ENCODE peak calls at places on chromosomes 2 and 18, in ten cellular contexts. One of them, this sample, is unnamed.

GRCh38 chr18:12361770-12362378 is 15.2 kb downstream of the AFG3L2 start:
- DNase-seq in CD8-positive, alpha-beta T cell: no peak
- DNase-seq in neural progenitor cell: no peak
- DNase-seq in fibroblast of pulmonary artery: no peak
- DNase-seq in esophagus squamous epithelium: no peak
- DNase-seq in heart right ventricle: peak; percentile 69
- DNase-seq in transverse colon: no peak
- DNase-seq in right cardiac atrium: peak; percentile 76
- DNase-seq in HFF-Myc: no peak
- DNase-seq in GM23248: peak; percentile 15
- DNase-seq in this sample: no peak

GRCh38 chr2:241811209-241811951 is 2.4 kb downstream of the NEU4 start:
- DNase-seq in CD8-positive, alpha-beta T cell: no peak
- DNase-seq in neural progenitor cell: no peak
- DNase-seq in fibroblast of pulmonary artery: no peak
- DNase-seq in esophagus squamous epithelium: no peak
- DNase-seq in heart right ventricle: peak; percentile 82
- DNase-seq in transverse colon: no peak
- DNase-seq in right cardiac atrium: peak; percentile 89
- DNase-seq in HFF-Myc: no peak
- DNase-seq in GM23248: no peak
- DNase-seq in this sample: no peak

GRCh38 chr2:26454561-26455001 is 23.3 kb downstream of the OTOF start:
- DNase-seq in CD8-positive, alpha-beta T cell: no peak
- DNase-seq in neural progenitor cell: no peak
- DNase-seq in fibroblast of pulmonary artery: no peak
- DNase-seq in esophagus squamous epithelium: no peak
- DNase-seq in heart right ventricle: no peak
- DNase-seq in transverse colon: no peak
- DNase-seq in right cardiac atrium: peak; percentile 44
- DNase-seq in HFF-Myc: no peak
- DNase-seq in GM23248: no peak
- DNase-seq in this sample: no peak

GRCh38 chr2:16093639-16094447 is 153.5 kb downstream of the MYCN start:
- DNase-seq in CD8-positive, alpha-beta T cell: no peak
- DNase-seq in neural progenitor cell: no peak
- DNase-seq in fibroblast of pulmonary artery: no peak
- DNase-seq in esophagus squamous epithelium: no peak
- DNase-seq in heart right ventricle: no peak
- DNase-seq in transverse colon: peak; percentile 50
- DNase-seq in right cardiac atrium: no peak
- DNase-seq in HFF-Myc: no peak
- DNase-seq in GM23248: no peak
- DNase-seq in this sample: no peak

GRCh38 chr2:71859211-71859847 is 288.3 kb downstream of the CYP26B1 start:
- DNase-seq in CD8-positive, alpha-beta T cell: no peak
- DNase-seq in neural progenitor cell: no peak
- DNase-seq in fibroblast of pulmonary artery: no peak
- DNase-seq in esophagus squamous epithelium: no peak
- DNase-seq in heart right ventricle: no peak
- DNase-seq in transverse colon: no peak
- DNase-seq in right cardiac atrium: no peak
- DNase-seq in HFF-Myc: no peak
- DNase-seq in GM23248: no peak
- DNase-seq in this sample: no peak

GRCh38 chr18:40867452-40867851 is 1087.6 kb upstream of the PIK3C3 start:
- DNase-seq in CD8-positive, alpha-beta T cell: no peak
- DNase-seq in neural progenitor cell: no peak
- DNase-seq in fibroblast of pulmonary artery: peak; percentile 90
- DNase-seq in esophagus squamous epithelium: no peak
- DNase-seq in heart right ventricle: no peak
- DNase-seq in transverse colon: no peak
- DNase-seq in right cardiac atrium: no peak
- DNase-seq in HFF-Myc: peak; percentile 12
- DNase-seq in GM23248: peak; percentile 91
- DNase-seq in this sample: peak; percentile 93

GRCh38 chr2:25639131-25639530 is 34.2 kb downstream of the DTNB start:
- DNase-seq in CD8-positive, alpha-beta T cell: no peak
- DNase-seq in neural progenitor cell: no peak
- DNase-seq in fibroblast of pulmonary artery: no peak
- DNase-seq in esophagus squamous epithelium: no peak
- DNase-seq in heart right ventricle: no peak
- DNase-seq in transverse colon: no peak
- DNase-seq in right cardiac atrium: no peak
- DNase-seq in HFF-Myc: no peak
- DNase-seq in GM23248: no peak
- DNase-seq in this sample: no peak

GRCh38 chr2:19651466-19651865 is 250.3 kb downstream of the TTC32 start:
- DNase-seq in CD8-positive, alpha-beta T cell: no peak
- DNase-seq in neural progenitor cell: no peak
- DNase-seq in fibroblast of pulmonary artery: no peak
- DNase-seq in esophagus squamous epithelium: no peak
- DNase-seq in heart right ventricle: no peak
- DNase-seq in transverse colon: no peak
- DNase-seq in right cardiac atrium: no peak
- DNase-seq in HFF-Myc: no peak
- DNase-seq in GM23248: no peak
- DNase-seq in this sample: no peak

GRCh38 chr2:230642966-230643365 is 69.7 kb upstream of the CAB39 start:
- DNase-seq in CD8-positive, alpha-beta T cell: no peak
- DNase-seq in neural progenitor cell: no peak
- DNase-seq in fibroblast of pulmonary artery: no peak
- DNase-seq in esophagus squamous epithelium: no peak
- DNase-seq in heart right ventricle: no peak
- DNase-seq in transverse colon: no peak
- DNase-seq in right cardiac atrium: no peak
- DNase-seq in HFF-Myc: no peak
- DNase-seq in GM23248: no peak
- DNase-seq in this sample: no peak
- H3K4me3 ChIP-seq in CD8-positive, alpha-beta T cell: no peak overlapping the region
- H3K4me3 ChIP-seq in neural progenitor cell: no peak overlapping the region
- H3K4me3 ChIP-seq in fibroblast of pulmonary artery: no peak overlapping the region
- H3K4me3 ChIP-seq in esophagus squamous epithelium: no peak overlapping the region
- H3K4me3 ChIP-seq in heart right ventricle: no peak overlapping the region
- H3K4me3 ChIP-seq in transverse colon: no peak overlapping the region
- H3K4me3 ChIP-seq in right cardiac atrium: no peak overlapping the region
- H3K4me3 ChIP-seq in HFF-Myc: no peak overlapping the region
- H3K4me3 ChIP-seq in GM23248: no peak overlapping the region
- H3K4me3 ChIP-seq in this sample: no peak overlapping the region

GRCh38 chr18:33576999-33577687 is 876 bp upstream of the ASXL3 start:
- DNase-seq in CD8-positive, alpha-beta T cell: no peak
- DNase-seq in neural progenitor cell: no peak
- DNase-seq in fibroblast of pulmonary artery: no peak
- DNase-seq in esophagus squamous epithelium: no peak
- DNase-seq in heart right ventricle: no peak
- DNase-seq in transverse colon: no peak
- DNase-seq in right cardiac atrium: no peak
- DNase-seq in HFF-Myc: no peak
- DNase-seq in GM23248: no peak
- DNase-seq in this sample: no peak
- H3K4me3 ChIP-seq in CD8-positive, alpha-beta T cell: no peak overlapping the region
- H3K4me3 ChIP-seq in neural progenitor cell: peak overlapping the region; percentile 65
- H3K4me3 ChIP-seq in fibroblast of pulmonary artery: peak overlapping the region; percentile 62
- H3K4me3 ChIP-seq in esophagus squamous epithelium: peak overlapping the region; percentile 61
- H3K4me3 ChIP-seq in heart right ventricle: peak overlapping the region; percentile 33
- H3K4me3 ChIP-seq in transverse colon: peak overlapping the region; percentile 80
- H3K4me3 ChIP-seq in right cardiac atrium: peak overlapping the region; percentile 97
- H3K4me3 ChIP-seq in HFF-Myc: no peak overlapping the region
- H3K4me3 ChIP-seq in GM23248: no peak overlapping the region
- H3K4me3 ChIP-seq in this sample: no peak overlapping the region

GRCh38 chr18:8854550-8854949 is 149.2 kb downstream of the MTCL1 start:
- DNase-seq in CD8-positive, alpha-beta T cell: no peak
- DNase-seq in neural progenitor cell: no peak
- DNase-seq in fibroblast of pulmonary artery: no peak
- DNase-seq in esophagus squamous epithelium: no peak
- DNase-seq in heart right ventricle: no peak
- DNase-seq in transverse colon: no peak
- DNase-seq in right cardiac atrium: no peak
- DNase-seq in HFF-Myc: no peak
- DNase-seq in GM23248: no peak
- DNase-seq in this sample: no peak

GRCh38 chr18:8856769-8857393 is 151.5 kb downstream of the MTCL1 start:
- DNase-seq in CD8-positive, alpha-beta T cell: no peak
- DNase-seq in neural progenitor cell: no peak
- DNase-seq in fibroblast of pulmonary artery: no peak
- DNase-seq in esophagus squamous epithelium: no peak
- DNase-seq in heart right ventricle: no peak
- DNase-seq in transverse colon: no peak
- DNase-seq in right cardiac atrium: no peak
- DNase-seq in HFF-Myc: no peak
- DNase-seq in GM23248: no peak
- DNase-seq in this sample: no peak

GRCh38 chr18:8857806-8858205 is 152.4 kb downstream of the MTCL1 start:
- DNase-seq in CD8-positive, alpha-beta T cell: no peak
- DNase-seq in neural progenitor cell: no peak
- DNase-seq in fibroblast of pulmonary artery: no peak
- DNase-seq in esophagus squamous epithelium: no peak
- DNase-seq in heart right ventricle: no peak
- DNase-seq in transverse colon: no peak
- DNase-seq in right cardiac atrium: no peak
- DNase-seq in HFF-Myc: no peak
- DNase-seq in GM23248: no peak
- DNase-seq in this sample: no peak

GRCh38 chr18:8856187-8856586 is 150.8 kb downstream of the MTCL1 start:
- DNase-seq in CD8-positive, alpha-beta T cell: no peak
- DNase-seq in neural progenitor cell: no peak
- DNase-seq in fibroblast of pulmonary artery: no peak
- DNase-seq in esophagus squamous epithelium: no peak
- DNase-seq in heart right ventricle: no peak
- DNase-seq in transverse colon: no peak
- DNase-seq in right cardiac atrium: no peak
- DNase-seq in HFF-Myc: no peak
- DNase-seq in GM23248: no peak
- DNase-seq in this sample: no peak

DNA sequence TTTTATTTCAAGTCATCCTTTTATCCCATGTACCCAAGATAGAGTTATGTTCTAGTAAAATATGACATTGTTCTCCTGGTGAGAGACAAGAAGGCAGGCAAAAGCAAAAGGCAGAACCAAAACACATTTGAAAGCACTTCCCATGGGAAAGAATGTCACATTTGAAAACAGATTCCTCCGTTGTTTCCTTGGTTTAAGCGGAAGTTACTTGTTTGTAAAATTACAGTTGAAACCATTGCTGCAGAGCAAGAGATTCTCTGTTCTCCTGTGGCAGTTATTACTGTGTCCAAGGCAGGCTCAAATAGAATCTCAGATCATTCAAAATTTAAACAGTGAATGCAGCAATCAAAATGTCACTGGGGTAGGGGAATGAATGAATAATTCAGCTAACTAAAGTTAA is 149.6 kb downstream of the MTCL1 start:
- DNase-seq in CD8-positive, alpha-beta T cell: no peak
- DNase-seq in neural progenitor cell: no peak
- DNase-seq in fibroblast of pulmonary artery: no peak
- DNase-seq in esophagus squamous epithelium: no peak
- DNase-seq in heart right ventricle: no peak
- DNase-seq in transverse colon: no peak
- DNase-seq in right cardiac atrium: no peak
- DNase-seq in HFF-Myc: no peak
- DNase-seq in GM23248: no peak
- DNase-seq in this sample: no peak
- H3K4me3 ChIP-seq in CD8-positive, alpha-beta T cell: no peak overlapping the region
- H3K4me3 ChIP-seq in neural progenitor cell: no peak overlapping the region
- H3K4me3 ChIP-seq in fibroblast of pulmonary artery: no peak overlapping the region
- H3K4me3 ChIP-seq in esophagus squamous epithelium: no peak overlapping the region
- H3K4me3 ChIP-seq in heart right ventricle: no peak overlapping the region
- H3K4me3 ChIP-seq in transverse colon: no peak overlapping the region
- H3K4me3 ChIP-seq in right cardiac atrium: no peak overlapping the region
- H3K4me3 ChIP-seq in HFF-Myc: no peak overlapping the region
- H3K4me3 ChIP-seq in GM23248: no peak overlapping the region
- H3K4me3 ChIP-seq in this sample: no peak overlapping the region

GRCh38 chr2:174053784-174054183 is 88.6 kb upstream of the SP3 start:
- DNase-seq in CD8-positive, alpha-beta T cell: no peak
- DNase-seq in neural progenitor cell: peak; percentile 47
- DNase-seq in fibroblast of pulmonary artery: no peak
- DNase-seq in esophagus squamous epithelium: no peak
- DNase-seq in heart right ventricle: no peak
- DNase-seq in transverse colon: no peak
- DNase-seq in right cardiac atrium: no peak
- DNase-seq in HFF-Myc: no peak
- DNase-seq in GM23248: no peak
- DNase-seq in this sample: no peak

GRCh38 chr2:174051039-174051438 is 85.9 kb upstream of the SP3 start:
- DNase-seq in CD8-positive, alpha-beta T cell: no peak
- DNase-seq in neural progenitor cell: peak; percentile 36
- DNase-seq in fibroblast of pulmonary artery: no peak
- DNase-seq in esophagus squamous epithelium: no peak
- DNase-seq in heart right ventricle: no peak
- DNase-seq in transverse colon: no peak
- DNase-seq in right cardiac atrium: no peak
- DNase-seq in HFF-Myc: no peak
- DNase-seq in GM23248: no peak
- DNase-seq in this sample: no peak

GRCh38 chr2:174053285-174053684 is 88.1 kb upstream of the SP3 start:
- DNase-seq in CD8-positive, alpha-beta T cell: no peak
- DNase-seq in neural progenitor cell: peak; percentile 50
- DNase-seq in fibroblast of pulmonary artery: no peak
- DNase-seq in esophagus squamous epithelium: no peak
- DNase-seq in heart right ventricle: peak; percentile 26
- DNase-seq in transverse colon: no peak
- DNase-seq in right cardiac atrium: peak; percentile 35
- DNase-seq in HFF-Myc: no peak
- DNase-seq in GM23248: no peak
- DNase-seq in this sample: no peak

GRCh38 chr2:174052639-174052976 is 87.4 kb upstream of the SP3 start:
- DNase-seq in CD8-positive, alpha-beta T cell: no peak
- DNase-seq in neural progenitor cell: no peak
- DNase-seq in fibroblast of pulmonary artery: no peak
- DNase-seq in esophagus squamous epithelium: no peak
- DNase-seq in heart right ventricle: no peak
- DNase-seq in transverse colon: no peak
- DNase-seq in right cardiac atrium: no peak
- DNase-seq in HFF-Myc: no peak
- DNase-seq in GM23248: no peak
- DNase-seq in this sample: no peak

DNA sequence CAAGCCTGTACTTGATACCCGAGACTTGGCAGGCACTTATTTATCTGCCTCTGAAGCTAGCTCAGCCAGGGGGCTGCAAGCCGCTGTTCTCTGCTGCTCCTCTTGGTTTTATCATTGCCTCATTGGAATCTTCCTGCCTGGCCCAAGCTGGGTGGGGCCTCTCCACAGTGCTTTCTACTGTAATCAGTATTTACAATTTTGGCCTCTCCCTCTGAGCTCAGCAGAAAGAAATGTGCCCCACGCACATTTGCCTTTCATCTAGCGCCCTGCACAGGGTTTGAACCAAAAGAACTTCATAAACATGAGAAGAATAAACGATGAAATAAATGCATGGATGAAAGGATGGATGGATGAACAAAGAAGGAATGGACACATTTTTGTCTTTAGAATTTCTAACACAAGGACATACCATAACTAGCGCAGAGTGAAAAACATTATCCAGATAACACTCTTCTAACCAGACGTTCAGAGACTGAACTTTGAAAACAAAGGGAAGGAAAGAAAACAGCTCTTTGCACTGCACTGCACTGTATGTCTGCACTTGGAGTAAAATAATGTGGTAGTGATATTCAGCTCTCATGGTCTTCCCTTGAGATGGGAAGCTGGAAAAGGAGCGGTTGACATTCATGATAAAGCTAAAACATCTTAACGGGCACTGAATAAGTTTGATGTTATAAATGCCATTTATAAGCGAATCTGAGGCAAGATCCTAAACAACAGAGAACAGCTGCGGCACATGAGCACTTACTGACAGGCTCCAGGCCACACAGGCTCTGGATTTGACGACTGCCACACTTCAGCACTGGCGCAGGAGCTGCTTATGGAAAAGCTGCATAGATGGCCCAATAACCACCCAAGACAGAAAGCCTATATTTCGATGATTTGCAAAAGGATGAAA is 86.8 kb upstream of the SP3 start:
- DNase-seq in CD8-positive, alpha-beta T cell: no peak
- DNase-seq in neural progenitor cell: peak; percentile 46
- DNase-seq in fibroblast of pulmonary artery: peak; percentile 69
- DNase-seq in esophagus squamous epithelium: no peak
- DNase-seq in heart right ventricle: no peak
- DNase-seq in transverse colon: peak; percentile 63
- DNase-seq in right cardiac atrium: peak; percentile 21
- DNase-seq in HFF-Myc: peak; percentile 41
- DNase-seq in GM23248: peak; percentile 76
- DNase-seq in this sample: peak; percentile 53
- H3K4me3 ChIP-seq in CD8-positive, alpha-beta T cell: no peak overlapping the region
- H3K4me3 ChIP-seq in neural progenitor cell: no peak overlapping the region
- H3K4me3 ChIP-seq in fibroblast of pulmonary artery: no peak overlapping the region
- H3K4me3 ChIP-seq in esophagus squamous epithelium: no peak overlapping the region
- H3K4me3 ChIP-seq in heart right ventricle: no peak overlapping the region
- H3K4me3 ChIP-seq in transverse colon: no peak overlapping the region
- H3K4me3 ChIP-seq in right cardiac atrium: no peak overlapping the region
- H3K4me3 ChIP-seq in HFF-Myc: no peak overlapping the region
- H3K4me3 ChIP-seq in GM23248: no peak overlapping the region
- H3K4me3 ChIP-seq in this sample: no peak overlapping the region

This sample was measured in mammary epithelial cell.